ENCODE peak calls at places on chromosomes 16 and 17, in seven cellular contexts. L is adipocyte, B is skeletal muscle cell, M is A549, Z is right cardiac atrium, J is AG09309, A is ovary. E is an unnamed sample.

GRCh38 chr16:9929836-9930235 is 252.4 kb downstream of the GRIN2A start:
- DNase-seq in L (no peak), B (no peak), M (no peak), Z (no peak), J (no peak), A (no peak), E (no peak)

GRCh38 chr17:75194879-75195278 is 10.6 kb upstream of the NUP85 start:
- DNase-seq in L (no peak), B (no peak), M (no peak), Z (no peak), J (no peak), A (no peak), E (peak; percentile 23)

GRCh38 chr17:41967141-41967920 is 736 bp downstream of the CNP start:
- DNase-seq in L (peak; percentile 9), B (no peak), M (no peak), Z (peak; percentile 68), J (no peak), A (peak; percentile 43), E (peak; percentile 44)

GRCh38 chr16:89918453-89919347 is at the start of gene MC1R:
- DNase-seq in L (peak; percentile 62), B (no peak), M (peak; percentile 51), Z (peak; percentile 77), J (no peak), A (no peak), E (peak; percentile 48)

GRCh38 chr17:31394544-31394943 is 3.1 kb downstream of the RAB11FIP4 start:
- DNase-seq in L (peak; percentile 79), B (peak; percentile 38), M (no peak), Z (peak; percentile 89), J (peak; percentile 13), A (peak; percentile 75), E (peak; percentile 82)

GRCh38 chr16:12763517-12763916 is 40.2 kb downstream of the CPPED1 start:
- DNase-seq in L (peak; percentile 18), B (no peak), M (no peak), Z (no peak), J (no peak), A (no peak), E (no peak)

GRCh38 chr17:27793168-27793905 is 7.0 kb downstream of the NOS2 start:
- DNase-seq in L (peak; percentile 32), B (no peak), M (peak; percentile 37), Z (peak; percentile 82), J (no peak), A (peak; percentile 49), E (no peak)

GRCh38 chr17:73686126-73686525 is 41.9 kb upstream of the SDK2 start:
- DNase-seq in L (no peak), B (no peak), M (no peak), Z (no peak), J (no peak), A (no peak), E (no peak)

GRCh38 chr16:77227745-77228144 is 28.5 kb downstream of the SYCE1L start:
- DNase-seq in L (no peak), B (no peak), M (no peak), Z (no peak), J (no peak), A (no peak), E (no peak)

DNA sequence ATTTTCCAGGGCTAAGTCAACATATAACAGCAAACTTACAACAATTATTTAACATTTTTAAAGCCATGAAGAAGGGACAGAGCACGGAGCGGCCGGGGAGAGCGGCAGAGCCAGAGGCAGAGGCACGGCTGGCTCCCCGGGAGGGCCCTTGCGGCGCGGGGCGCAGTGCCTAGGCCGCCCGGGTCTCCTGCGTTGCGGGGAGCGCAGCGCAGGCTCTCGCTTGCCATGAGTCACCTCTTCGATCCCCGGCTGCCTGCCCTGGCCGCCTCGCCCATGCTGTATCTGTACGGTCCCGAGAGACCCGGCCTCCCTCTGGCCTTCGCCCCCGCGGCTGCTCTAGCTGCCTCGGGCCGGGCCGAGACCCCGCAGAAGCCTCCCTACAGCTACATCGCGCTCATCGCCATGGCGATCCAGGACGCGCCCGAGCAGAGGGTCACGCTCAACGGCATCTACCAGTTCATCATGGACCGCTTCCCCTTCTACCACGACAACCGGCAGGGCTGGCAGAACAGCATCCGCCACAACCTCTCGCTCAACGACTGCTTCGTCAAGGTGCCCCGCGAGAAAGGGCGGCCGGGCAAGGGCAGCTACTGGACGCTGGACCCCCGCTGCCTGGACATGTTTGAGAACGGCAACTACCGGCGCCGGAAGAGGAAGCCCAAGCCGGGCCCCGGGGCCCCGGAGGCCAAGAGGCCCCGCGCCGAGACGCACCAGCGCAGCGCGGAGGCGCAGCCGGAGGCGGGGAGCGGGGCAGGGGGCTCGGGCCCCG is at the start of gene FOXL1:
- DNase-seq in L (no peak), B (peak; percentile 61), M (no peak), Z (peak; percentile 80), J (no peak), A (no peak), E (peak; percentile 53)
- H3K4me3 ChIP-seq in L (peak within 1 kb of the TSS; percentile 83), B (peak within 1 kb of the TSS; percentile 60), M (no peak within 1 kb of the TSS), Z (peak within 1 kb of the TSS; percentile 22), J (peak within 1 kb of the TSS; percentile 37), A (no peak within 1 kb of the TSS), E (peak within 1 kb of the TSS; percentile 63)

GRCh38 chr17:44211281-44212265 is 7.9 kb downstream of the UBTF start:
- DNase-seq in L (no peak), B (no peak), M (no peak), Z (peak; percentile 45), J (no peak), A (no peak), E (no peak)

GRCh38 chr17:44213403-44214229 is 5.9 kb downstream of the UBTF start:
- DNase-seq in L (no peak), B (no peak), M (no peak), Z (peak; percentile 68), J (no peak), A (no peak), E (no peak)

GRCh38 chr17:44212507-44213402 is 6.7 kb downstream of the UBTF start:
- DNase-seq in L (no peak), B (no peak), M (no peak), Z (peak; percentile 57), J (no peak), A (no peak), E (no peak)

GRCh38 chr17:44209786-44210341 is 9.6 kb downstream of the UBTF start:
- DNase-seq in L (no peak), B (no peak), M (no peak), Z (no peak), J (no peak), A (no peak), E (no peak)

DNA sequence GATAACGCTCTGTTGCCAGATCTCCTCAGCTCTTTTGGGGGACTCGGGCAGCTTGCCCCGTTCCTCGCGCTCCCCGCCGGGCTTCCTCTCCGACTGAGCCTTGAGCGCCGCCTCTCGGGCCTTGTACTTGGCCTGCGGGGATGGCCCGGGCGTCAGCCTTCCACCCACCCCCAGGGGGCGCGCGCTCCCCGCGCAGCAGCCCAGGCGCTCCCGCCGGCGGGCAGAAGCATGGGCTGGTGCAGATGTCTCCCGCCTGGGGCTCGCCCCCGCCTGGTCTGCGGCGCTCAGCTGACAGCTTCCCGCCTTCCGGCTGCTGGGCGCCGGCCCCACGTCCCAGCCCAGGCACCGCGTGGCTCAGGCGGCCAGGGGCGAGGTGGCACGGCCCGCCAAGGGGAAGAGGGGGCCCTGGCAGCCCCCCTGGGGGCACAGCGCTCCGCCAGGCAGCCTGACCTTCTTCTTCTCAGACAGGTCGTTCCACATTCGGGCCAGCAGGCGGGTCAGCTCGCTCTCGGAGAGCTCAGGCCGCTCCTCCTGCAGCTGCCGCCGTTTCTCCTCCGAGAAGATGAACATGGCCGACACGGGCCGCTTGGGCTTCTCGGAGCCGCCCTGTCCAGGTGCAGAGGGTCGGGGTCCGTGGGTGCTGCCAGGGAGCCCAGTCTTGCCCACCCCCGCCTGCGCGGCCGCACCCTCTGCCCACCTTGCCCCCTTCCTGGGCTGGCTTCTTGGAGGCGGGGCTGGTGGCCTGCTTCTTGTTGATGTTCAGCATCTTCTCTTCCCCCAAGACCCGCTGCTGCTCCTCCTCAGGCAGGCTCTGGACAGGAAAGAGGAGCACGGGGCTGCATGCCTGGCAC is 8.9 kb downstream of the UBTF start:
- DNase-seq in L (peak; percentile 70), B (peak; percentile 56), M (peak; percentile 91), Z (peak; percentile 95), J (no peak), A (peak; percentile 87), E (no peak)
- H3K4me3 ChIP-seq in L (no peak overlapping the region), B (no peak overlapping the region), M (no peak overlapping the region), Z (no peak overlapping the region), J (no peak overlapping the region), A (no peak overlapping the region), E (no peak overlapping the region)

GRCh38 chr17:69503711-69504110 is 89.2 kb downstream of the MAP2K6 start:
- DNase-seq in L (no peak), B (no peak), M (no peak), Z (no peak), J (no peak), A (no peak), E (no peak)
- H3K4me3 ChIP-seq in L (peak overlapping the region; percentile 80), B (no peak overlapping the region), M (no peak overlapping the region), Z (no peak overlapping the region), J (no peak overlapping the region), A (no peak overlapping the region), E (no peak overlapping the region)

GRCh38 chr16:30876867-30877266 is 17.0 kb downstream of the BCL7C start:
- DNase-seq in L (no peak), B (no peak), M (no peak), Z (no peak), J (no peak), A (no peak), E (peak; percentile 14)
- H3K4me3 ChIP-seq in L (peak overlapping the region; percentile 88), B (no peak overlapping the region), M (peak overlapping the region; percentile 71), Z (peak overlapping the region; percentile 86), J (no peak overlapping the region), A (no peak overlapping the region), E (peak overlapping the region; percentile 74)

GRCh38 chr16:11348737-11349598 is 3.7 kb downstream of the RMI2 start:
- DNase-seq in L (no peak), B (no peak), M (no peak), Z (no peak), J (no peak), A (no peak), E (no peak)

GRCh38 chr16:11347831-11348230 is 2.6 kb downstream of the RMI2 start:
- DNase-seq in L (no peak), B (no peak), M (no peak), Z (no peak), J (no peak), A (no peak), E (no peak)

GRCh38 chr16:11349599-11350276 is 4.5 kb downstream of the RMI2 start:
- DNase-seq in L (peak; percentile 70), B (no peak), M (no peak), Z (peak; percentile 85), J (no peak), A (no peak), E (peak; percentile 21)

GRCh38 chr16:11353158-11353557 is 7.9 kb downstream of the RMI2 start:
- DNase-seq in L (no peak), B (no peak), M (no peak), Z (no peak), J (no peak), A (no peak), E (no peak)

GRCh38 chr16:11350531-11351335 is 5.5 kb downstream of the RMI2 start:
- DNase-seq in L (peak; percentile 91), B (no peak), M (no peak), Z (no peak), J (peak; percentile 90), A (no peak), E (no peak)
- H3K4me3 ChIP-seq in L (peak overlapping the region; percentile 56), B (no peak overlapping the region), M (no peak overlapping the region), Z (no peak overlapping the region), J (peak overlapping the region; percentile 8), A (no peak overlapping the region), E (no peak overlapping the region)

DNA sequence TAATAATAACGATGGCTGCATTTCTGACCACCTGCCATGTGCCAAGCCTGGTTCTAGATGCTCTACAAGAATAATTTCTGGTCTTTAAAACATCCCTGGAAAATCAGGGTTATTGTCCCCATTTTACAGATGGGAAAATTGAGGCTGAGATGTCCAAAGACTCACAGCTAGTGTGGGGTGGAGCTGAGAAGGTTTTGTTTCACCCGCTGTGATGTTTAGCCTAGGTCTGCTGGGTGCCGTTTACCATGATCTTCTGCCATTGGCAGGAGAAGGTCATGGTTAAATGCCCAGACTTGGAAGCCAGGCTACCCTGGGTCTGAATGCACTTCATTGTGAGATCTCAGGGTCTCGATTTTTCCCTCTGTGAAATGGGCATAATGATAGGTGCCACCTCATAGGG is 159.1 kb upstream of the PLCG2 start:
- DNase-seq in L (no peak), B (no peak), M (no peak), Z (no peak), J (no peak), A (no peak), E (no peak)
- H3K4me3 ChIP-seq in L (no peak overlapping the region), B (no peak overlapping the region), M (no peak overlapping the region), Z (no peak overlapping the region), J (no peak overlapping the region), A (no peak overlapping the region), E (no peak overlapping the region)

E was measured in SJCRH30.